ENCODE peak calls at places on chromosomes 13 and 19, in five cellular contexts. U, P, K, N and H are unnamed samples.

GRCh38 chr19:42114412-42114811 is 17.8 kb downstream of the POU2F2 start:
- DNase-seq in U (no peak), P (no peak), K (no peak), N (no peak), H (no peak)

GRCh38 chr19:10112895-10113591 is 1.6 kb downstream of the P2RY11 start:
- DNase-seq in U (no peak), P (peak), K (no peak), N (peak), H (no peak)

GRCh38 chr13:30881191-30881651 is 24.9 kb upstream of the MEDAG start:
- DNase-seq in U (peak), P (no peak), K (peak), N (no peak), H (peak)

GRCh38 chr13:21675095-21676007 is 4.5 kb downstream of the FGF9 start:
- DNase-seq in U (no peak), P (no peak), K (peak), N (peak), H (no peak)

GRCh38 chr13:41284512-41285288 is 21.3 kb upstream of the MTRF1 start:
- DNase-seq in U (no peak), P (peak), K (no peak), N (no peak), H (no peak)

GRCh38 chr19:49432141-49433073 is 7.2 kb downstream of the GFY start:
- DNase-seq in U (no peak), P (no peak), K (no peak), N (peak), H (no peak)

GRCh38 chr19:778910-779653 is 18.2 kb upstream of the PTBP1 start:
- DNase-seq in U (peak), P (peak), K (no peak), N (no peak), H (no peak)

GRCh38 chr13:37207646-37208045 is 102.2 kb upstream of the CSNK1A1L start:
- DNase-seq in U (no peak), P (peak), K (no peak), N (no peak), H (no peak)

GRCh38 chr13:41004875-41005693 is 14.0 kb downstream of the ELF1 start:
- DNase-seq in U (no peak), P (peak), K (no peak), N (no peak), H (no peak)

GRCh38 chr13:36919206-36919832 is 719 bp downstream of the SMAD9 start:
- DNase-seq in U (peak), P (peak), K (peak), N (peak), H (no peak)

GRCh38 chr13:35940734-35941133 is 190.4 kb downstream of the DCLK1 start:
- DNase-seq in U (no peak), P (no peak), K (no peak), N (no peak), H (no peak)

GRCh38 chr13:75161804-75162203 is 320.2 kb downstream of the TBC1D4 start:
- DNase-seq in U (no peak), P (no peak), K (no peak), N (no peak), H (no peak)

GRCh38 chr19:2064788-2065524 is 13.9 kb upstream of the MKNK2 start:
- DNase-seq in U (peak), P (no peak), K (peak), N (peak), H (peak)

GRCh38 chr13:48505597-48506091 is 27.2 kb downstream of the RCBTB2 start:
- DNase-seq in U (peak), P (no peak), K (no peak), N (no peak), H (no peak)

GRCh38 chr19:7705387-7706187 is 3.7 kb upstream of the FCER2 start:
- DNase-seq in U (peak), P (no peak), K (peak), N (peak), H (no peak)

GRCh38 chr13:44101347-44102083 is 221.8 kb downstream of the LACC1 start:
- DNase-seq in U (no peak), P (no peak), K (no peak), N (no peak), H (no peak)

GRCh38 chr13:50403311-50403710 is 388.1 kb downstream of the KCNRG start:
- DNase-seq in U (no peak), P (no peak), K (no peak), N (no peak), H (no peak)

GRCh38 chr19:10091892-10092641 is 6.0 kb downstream of the SHFL start:
- DNase-seq in U (no peak), P (no peak), K (no peak), N (no peak), H (no peak)

GRCh38 chr19:662962-663681 is at the start of gene RNF126:
- DNase-seq in U (peak), P (peak), K (peak), N (peak), H (peak)

GRCh38 chr19:47021536-47022139 is 2.0 kb downstream of the NPAS1 start:
- DNase-seq in U (no peak), P (no peak), K (no peak), N (no peak), H (no peak)

GRCh38 chr13:80979035-80979641 is 638.2 kb upstream of the SPRY2 start:
- DNase-seq in U (peak), P (peak), K (no peak), N (peak), H (no peak)

GRCh38 chr13:34734932-34735331 is 207.1 kb upstream of the NBEA start:
- DNase-seq in U (no peak), P (no peak), K (no peak), N (no peak), H (no peak)

GRCh38 chr19:30784850-30785459 is 412.8 kb downstream of the ZNF536 start:
- DNase-seq in U (peak), P (peak), K (peak), N (peak), H (no peak)

GRCh38 chr19:6632002-6632621 is 37.8 kb downstream of the TNFSF14 start:
- DNase-seq in U (peak), P (peak), K (no peak), N (peak), H (no peak)

GRCh38 chr19:10231624-10232228 is 595 bp upstream of the S1PR2 start:
- DNase-seq in U (no peak), P (no peak), K (no peak), N (no peak), H (no peak)

GRCh38 chr19:58571575-58571947 is 1.6 kb downstream of the MZF1 start:
- DNase-seq in U (no peak), P (no peak), K (no peak), N (peak), H (no peak)

GRCh38 chr13:43316997-43317396 is 293.6 kb downstream of the DNAJC15 start:
- DNase-seq in U (peak), P (peak), K (no peak), N (no peak), H (no peak)

GRCh38 chr13:52707375-52707774 is 32.2 kb downstream of the CNMD start:
- DNase-seq in U (no peak), P (peak), K (no peak), N (no peak), H (no peak)
- TF ChIP-seq CTCF in U (no peak), P (no peak), K (no peak), N (no peak), H (no peak)

GRCh38 chr13:51539887-51540286 is 44.4 kb upstream of the WDFY2 start:
- DNase-seq in U (no peak), P (peak), K (no peak), N (no peak), H (no peak)
- H3K27ac ChIP-seq in U (no peak), P (no peak), K (peak), N (no peak), H (no peak)

DNA sequence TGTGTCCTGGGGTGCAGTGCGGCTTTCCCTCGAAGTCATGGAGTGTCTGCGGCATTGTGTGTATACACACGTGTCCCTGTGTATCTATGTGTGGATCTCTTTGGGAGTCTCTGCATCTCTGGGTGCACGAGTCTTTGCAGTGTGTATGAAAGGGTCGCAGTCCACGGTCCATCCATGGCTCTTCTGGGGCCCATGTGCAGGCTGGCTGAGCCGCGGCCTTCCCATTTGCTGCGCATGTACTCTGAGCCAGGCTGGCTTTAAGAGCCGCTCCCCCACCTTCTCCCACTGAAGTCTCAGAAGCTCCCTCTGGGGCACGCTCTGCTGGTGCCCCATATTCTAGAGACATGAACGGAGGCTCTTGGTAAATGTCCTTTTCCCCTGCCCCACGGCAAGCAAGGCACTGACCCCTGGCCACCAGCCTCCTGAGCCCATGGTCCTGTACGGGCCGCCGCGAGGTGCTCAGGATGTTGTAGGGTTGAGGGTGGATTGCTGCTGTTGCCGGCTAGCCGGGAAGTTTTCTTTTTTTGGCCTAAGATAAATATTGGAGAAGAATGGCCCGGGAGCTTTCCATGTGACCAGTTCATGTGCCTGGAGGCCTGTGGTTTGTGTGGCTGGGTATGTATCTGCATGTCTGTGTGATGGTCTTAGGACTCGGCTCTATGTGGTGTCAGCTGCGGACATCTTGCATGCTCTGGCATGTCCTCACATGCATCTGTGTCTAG is 31.9 kb downstream of the PAK4 start:
- DNase-seq in U (no peak), P (no peak), K (no peak), N (no peak), H (no peak)
- H3K4me3 ChIP-seq in U (no peak), P (no peak), K (no peak), N (no peak), H (peak)

DNA sequence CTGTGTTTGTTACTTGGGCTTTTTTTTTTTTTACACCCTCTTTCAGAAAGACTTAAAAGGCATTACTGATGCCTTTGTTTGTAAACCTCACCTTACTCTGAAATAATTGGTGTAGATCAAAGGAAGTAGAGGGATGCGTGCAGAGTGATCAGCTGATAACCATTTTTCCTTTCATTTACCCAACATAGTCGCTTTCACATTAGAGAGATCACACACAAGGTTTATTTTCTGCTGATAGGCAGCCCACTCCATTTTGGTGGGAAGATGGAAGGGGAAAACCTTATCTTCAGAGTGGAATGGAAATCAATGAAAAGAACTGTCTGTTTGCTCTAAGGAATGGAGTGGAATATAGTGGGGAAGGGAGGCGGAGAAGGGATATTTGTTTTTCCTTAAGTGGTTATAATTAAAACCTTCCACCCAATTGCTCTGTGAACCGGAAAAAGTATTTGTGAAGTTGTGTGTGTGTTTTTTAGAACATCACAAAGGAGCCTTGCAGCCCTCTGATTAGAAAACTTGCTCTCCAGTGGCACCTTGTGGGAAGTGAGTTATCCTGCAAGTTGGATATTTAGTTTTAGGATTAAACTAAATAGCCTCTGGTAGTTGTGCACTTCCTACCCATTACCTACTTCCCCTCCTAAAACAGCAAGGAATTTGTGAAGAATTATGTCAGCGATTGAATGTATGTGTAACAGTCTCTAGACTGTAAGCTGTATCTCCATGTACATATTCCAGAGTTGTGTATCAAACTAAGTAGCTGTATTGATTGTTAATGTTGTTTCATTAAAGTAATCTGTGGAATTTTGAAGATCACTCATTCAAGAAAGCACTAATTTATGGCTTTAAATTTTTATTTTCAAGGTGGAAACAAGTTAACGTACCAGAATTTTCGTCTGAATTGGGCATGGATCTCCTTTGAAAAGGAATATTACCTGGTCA is 76.8 kb downstream of the FREM2 start:
- DNase-seq in U (no peak), P (peak), K (no peak), N (no peak), H (no peak)
- TF ChIP-seq CTCF in U (peak), P (peak), K (peak), N (peak), H (no peak)

GRCh38 chr19:15254547-15254946 is 22.3 kb upstream of the EPHX3 start:
- DNase-seq in U (no peak), P (no peak), K (no peak), N (no peak), H (no peak)

GRCh38 chr19:15252398-15253018 is 20.3 kb upstream of the EPHX3 start:
- DNase-seq in U (peak), P (peak), K (no peak), N (no peak), H (peak)

GRCh38 chr19:15253076-15253475 is 20.8 kb upstream of the EPHX3 start:
- DNase-seq in U (no peak), P (no peak), K (no peak), N (no peak), H (no peak)

GRCh38 chr19:15251749-15252397 is 19.6 kb upstream of the EPHX3 start:
- DNase-seq in U (peak), P (peak), K (peak), N (peak), H (peak)

DNA sequence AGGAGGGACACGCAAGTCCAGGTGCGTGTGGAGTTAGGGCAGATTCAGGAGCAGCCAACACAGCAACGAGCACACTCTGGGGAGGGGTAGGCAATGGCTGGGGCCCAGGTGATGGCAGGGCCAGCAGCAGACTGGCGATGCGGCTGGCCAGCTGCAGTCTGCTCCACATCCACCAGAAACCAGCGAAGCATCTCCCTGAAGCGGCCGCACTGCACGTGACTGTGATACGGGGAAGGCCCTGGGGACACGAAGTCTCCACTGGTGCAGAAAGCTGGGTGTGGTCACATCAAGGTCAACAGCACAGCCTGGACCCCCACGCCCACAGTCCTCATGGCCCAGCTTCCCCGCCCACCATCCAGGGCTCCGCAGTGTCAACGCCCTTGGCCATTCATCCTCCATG is 21.3 kb upstream of the EPHX3 start:
- DNase-seq in U (no peak), P (no peak), K (no peak), N (no peak), H (no peak)
- H3K27ac ChIP-seq in U (peak), P (no peak), K (peak), N (no peak), H (peak)

GRCh38 chr19:18794692-18795091 is 3.6 kb upstream of the COMP start:
- DNase-seq in U (no peak), P (no peak), K (no peak), N (no peak), H (no peak)

GRCh38 chr19:18796239-18796638 is 5.1 kb upstream of the COMP start:
- DNase-seq in U (no peak), P (no peak), K (no peak), N (no peak), H (no peak)

GRCh38 chr19:18794029-18794313 is 2.9 kb upstream of the COMP start:
- DNase-seq in U (no peak), P (no peak), K (no peak), N (no peak), H (no peak)

GRCh38 chr19:18793144-18794028 is 2.3 kb upstream of the COMP start:
- DNase-seq in U (no peak), P (no peak), K (no peak), N (no peak), H (no peak)

DNA sequence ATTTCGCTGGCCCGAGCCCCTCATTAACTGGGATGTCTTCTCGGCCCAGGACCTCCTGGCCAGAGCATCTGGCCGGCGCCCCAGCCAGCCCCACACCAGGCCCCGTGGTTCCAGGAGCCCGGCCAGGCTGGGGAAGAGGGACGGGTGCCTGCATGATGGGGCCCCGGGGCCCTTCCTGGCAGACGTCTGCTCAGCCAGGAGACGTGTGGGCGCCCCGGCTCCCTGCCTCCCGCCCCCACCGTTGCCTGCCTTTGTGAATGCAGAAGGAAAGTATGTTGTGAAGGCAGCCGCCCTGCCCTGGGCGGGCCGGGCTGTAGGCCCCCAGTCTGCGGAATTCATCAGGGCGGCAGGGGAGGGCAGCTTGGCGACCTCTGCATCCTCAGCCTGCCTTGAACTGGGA is 4.4 kb upstream of the COMP start:
- DNase-seq in U (no peak), P (peak), K (no peak), N (no peak), H (no peak)
- H3K4me3 ChIP-seq in U (no peak), P (no peak), K (no peak), N (no peak), H (no peak)

GRCh38 chr13:33244907-33245287 is 40.7 kb downstream of the STARD13 start:
- DNase-seq in U (no peak), P (no peak), K (no peak), N (no peak), H (no peak)
- TF ChIP-seq CTCF in U (no peak), P (no peak), K (no peak), N (no peak), H (no peak)

DNA sequence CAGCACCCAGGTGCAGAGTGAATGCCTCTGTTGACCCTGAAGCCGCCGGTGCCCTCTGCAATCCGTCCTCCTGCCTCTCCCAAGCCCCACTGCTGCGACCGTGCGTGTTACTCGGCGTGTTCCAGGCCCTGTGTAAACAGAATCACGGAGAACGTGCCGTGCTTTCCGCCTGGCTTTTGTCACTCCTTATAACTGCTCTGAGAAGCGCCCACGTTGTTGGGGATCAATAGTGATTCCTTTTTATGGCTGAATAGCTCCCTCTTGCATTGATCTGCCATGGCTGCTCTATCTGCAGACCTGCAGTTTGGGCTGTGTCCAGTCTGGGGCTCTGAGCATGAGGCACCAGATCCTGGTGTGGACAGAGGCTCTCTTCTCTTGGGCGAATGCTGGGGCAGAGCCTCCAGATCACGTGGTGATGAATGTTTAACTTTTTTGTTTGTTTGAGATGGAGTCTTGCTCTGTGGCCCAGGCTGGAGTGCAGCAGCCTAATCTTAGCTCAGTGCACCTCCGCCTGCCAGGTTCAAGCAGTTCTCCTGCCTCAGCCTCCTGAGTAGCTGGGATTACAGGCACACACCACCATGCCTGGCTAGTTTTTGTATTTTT is 15.8 kb downstream of the ADPRHL1 start:
- DNase-seq in U (no peak), P (peak), K (no peak), N (no peak), H (no peak)
- H3K27ac ChIP-seq in U (no peak), P (no peak), K (peak), N (no peak), H (no peak)

DNA sequence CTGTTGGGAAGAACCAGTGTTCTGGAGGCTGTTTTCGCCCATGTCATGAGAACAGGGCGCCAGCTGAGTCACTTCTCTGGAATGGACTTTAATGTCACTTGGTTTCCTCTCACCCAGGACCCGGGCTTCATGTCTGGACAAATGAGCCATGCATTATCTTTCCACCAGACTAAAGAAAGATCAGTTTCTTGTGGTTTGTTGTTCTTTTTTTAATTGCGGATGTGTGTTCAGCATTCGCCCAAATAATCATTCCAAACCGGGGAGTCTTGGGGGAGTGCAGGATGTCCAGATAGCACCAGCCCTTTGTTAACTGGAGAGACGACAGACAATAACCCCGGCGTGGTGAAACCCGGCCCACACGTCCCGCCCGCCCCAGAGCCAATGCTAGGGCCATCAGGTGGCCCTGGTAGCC is 102.5 kb downstream of the COL4A2 start:
- DNase-seq in U (peak), P (peak), K (no peak), N (peak), H (peak)
- H3K4me3 ChIP-seq in U (no peak), P (no peak), K (peak), N (no peak), H (no peak)